ENCODE peak calls at places on chromosome 9, in four cellular contexts. S is astrocyte of the cerebellum, C is AG10803, R is lung. H is an unnamed sample.

GRCh38 chr9:107169796-107170195 is 113.3 kb upstream of the RAD23B start:
- DNase-seq in S (no peak), C (no peak), R (no peak), H (no peak)

GRCh38 chr9:107483666-107484065 is 5.9 kb downstream of the KLF4 start:
- DNase-seq in S (no peak), C (no peak), R (no peak), H (no peak)

GRCh38 chr9:137385061-137385655 is 37.8 kb downstream of the EXD3 start:
- DNase-seq in S (no peak), C (no peak), R (no peak), H (no peak)

GRCh38 chr9:31030741-31031202 is 1353.7 kb upstream of the ACO1 start:
- DNase-seq in S (peak), C (no peak), R (no peak), H (no peak)

GRCh38 chr9:70409800-70410199 is 4.7 kb downstream of the KLF9 start:
- DNase-seq in S (no peak), C (no peak), R (no peak), H (no peak)

GRCh38 chr9:33620738-33621439 is 96.8 kb downstream of the ANKRD18B start:
- DNase-seq in S (peak), C (peak), R (no peak), H (peak)

GRCh38 chr9:112925058-112925641 is 34.5 kb upstream of the SLC46A2 start:
- DNase-seq in S (peak), C (peak), R (no peak), H (no peak)

GRCh38 chr9:114290561-114290986 is 32.3 kb upstream of the ORM1 start:
- DNase-seq in S (no peak), C (no peak), R (no peak), H (no peak)

GRCh38 chr9:137972355-137972987 is 94.9 kb downstream of the CACNA1B start:
- DNase-seq in S (no peak), C (no peak), R (no peak), H (no peak)

DNA sequence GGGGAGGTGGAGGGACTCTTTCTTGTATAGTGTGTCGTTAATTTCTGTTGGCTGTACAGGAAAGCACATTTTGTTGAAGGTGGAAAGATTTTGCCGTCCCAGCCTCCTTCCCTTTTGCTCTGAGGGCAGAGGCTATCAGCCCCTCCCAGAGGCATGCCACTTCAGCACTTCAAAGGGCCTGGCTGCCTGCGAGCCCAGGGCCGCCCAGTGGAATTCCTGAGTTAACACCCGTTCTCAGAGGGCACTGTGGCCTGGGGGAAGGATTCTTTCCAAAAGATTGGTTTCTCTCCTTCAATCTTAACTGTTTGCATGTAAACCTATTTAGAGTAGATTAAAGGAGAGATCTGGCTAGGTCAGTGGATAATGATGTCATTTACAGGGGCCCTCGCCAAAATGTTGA is 238.6 kb downstream of the FANCC start:
- DNase-seq in S (no peak), C (no peak), R (peak), H (no peak)
- TF ChIP-seq CTCF in S (no peak), C (no peak), R (no peak), H (no peak)

GRCh38 chr9:122128007-122128406 is 31.6 kb downstream of the NDUFA8 start:
- DNase-seq in S (no peak), C (no peak), R (no peak), H (no peak)

GRCh38 chr9:122125891-122126331 is 32.8 kb upstream of the TTLL11 start:
- DNase-seq in S (no peak), C (peak), R (no peak), H (no peak)

GRCh38 chr9:122127396-122127798 is 32.2 kb downstream of the NDUFA8 start:
- DNase-seq in S (no peak), C (no peak), R (no peak), H (no peak)

GRCh38 chr9:122125158-122125890 is 32.2 kb upstream of the TTLL11 start:
- DNase-seq in S (peak), C (peak), R (peak), H (peak)

DNA sequence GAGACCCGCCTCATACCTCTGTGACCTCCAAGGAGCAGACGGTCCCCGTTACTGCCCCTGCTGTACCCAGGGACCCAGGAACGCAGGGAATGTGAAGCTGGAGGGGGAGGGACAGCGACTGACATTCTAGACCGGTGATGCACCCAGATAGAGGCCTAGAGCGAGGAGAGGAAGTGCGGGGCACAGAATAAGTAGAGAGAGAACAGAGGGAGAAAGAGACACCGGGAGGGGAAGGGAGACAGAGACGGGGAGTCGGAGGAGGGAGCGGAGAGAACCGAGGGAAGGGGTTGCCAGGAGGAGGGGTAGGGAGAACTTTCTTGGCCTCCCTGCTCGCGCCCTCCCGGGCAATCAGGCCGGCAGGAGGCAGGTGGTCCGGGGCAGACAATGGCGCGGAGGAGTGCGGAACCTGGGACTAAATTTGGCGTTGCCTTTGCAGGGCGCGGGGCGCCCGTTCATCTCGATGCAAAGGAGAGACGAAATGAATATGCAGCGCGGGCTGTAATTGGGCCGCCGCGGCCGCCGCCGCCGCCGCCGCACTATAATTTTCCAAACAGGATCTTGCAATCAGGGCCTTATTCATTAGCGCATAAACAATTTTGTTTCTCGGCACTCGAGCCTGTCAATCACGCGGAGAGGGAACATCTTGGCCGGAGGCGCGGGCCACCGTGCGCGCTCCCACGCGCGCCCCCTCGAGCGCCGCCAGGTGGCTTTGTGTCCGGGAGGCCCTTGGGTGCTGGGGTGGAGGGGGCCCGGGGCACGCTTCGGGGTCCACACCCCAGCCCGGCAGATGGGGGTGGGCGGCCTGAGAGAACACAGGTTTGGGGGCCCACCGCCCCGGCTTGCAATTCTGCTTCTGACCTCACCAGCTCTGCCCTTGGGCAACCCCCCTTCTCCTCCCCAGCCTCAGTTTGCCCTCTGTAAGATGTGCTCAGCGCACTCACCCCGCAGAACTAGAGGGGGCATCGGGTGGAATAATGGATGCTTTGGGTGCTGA is 32.9 kb downstream of the NDUFA8 start:
- DNase-seq in S (no peak), C (peak), R (no peak), H (no peak)
- TF ChIP-seq CTCF in S (no peak), C (peak), R (no peak), H (no peak)

GRCh38 chr9:122822056-122822455 is 6.3 kb downstream of the PDCL start:
- DNase-seq in S (no peak), C (no peak), R (no peak), H (no peak)
- TF ChIP-seq CTCF in S (no peak), C (no peak), R (no peak), H (no peak)

GRCh38 chr9:38016375-38017120 is 52.5 kb downstream of the SHB start:
- DNase-seq in S (peak), C (peak), R (no peak), H (no peak)

GRCh38 chr9:38018964-38019602 is 49.9 kb downstream of the SHB start:
- DNase-seq in S (peak), C (peak), R (peak), H (no peak)

GRCh38 chr9:38018230-38018963 is 50.6 kb downstream of the SHB start:
- DNase-seq in S (no peak), C (no peak), R (no peak), H (no peak)

GRCh38 chr9:38017885-38018186 is 51.2 kb downstream of the SHB start:
- DNase-seq in S (no peak), C (no peak), R (no peak), H (no peak)

GRCh38 chr9:38017149-38017884 is 51.7 kb downstream of the SHB start:
- DNase-seq in S (peak), C (peak), R (peak), H (no peak)
- TF ChIP-seq CTCF in S (peak), C (peak), R (peak), H (no peak)

DNA sequence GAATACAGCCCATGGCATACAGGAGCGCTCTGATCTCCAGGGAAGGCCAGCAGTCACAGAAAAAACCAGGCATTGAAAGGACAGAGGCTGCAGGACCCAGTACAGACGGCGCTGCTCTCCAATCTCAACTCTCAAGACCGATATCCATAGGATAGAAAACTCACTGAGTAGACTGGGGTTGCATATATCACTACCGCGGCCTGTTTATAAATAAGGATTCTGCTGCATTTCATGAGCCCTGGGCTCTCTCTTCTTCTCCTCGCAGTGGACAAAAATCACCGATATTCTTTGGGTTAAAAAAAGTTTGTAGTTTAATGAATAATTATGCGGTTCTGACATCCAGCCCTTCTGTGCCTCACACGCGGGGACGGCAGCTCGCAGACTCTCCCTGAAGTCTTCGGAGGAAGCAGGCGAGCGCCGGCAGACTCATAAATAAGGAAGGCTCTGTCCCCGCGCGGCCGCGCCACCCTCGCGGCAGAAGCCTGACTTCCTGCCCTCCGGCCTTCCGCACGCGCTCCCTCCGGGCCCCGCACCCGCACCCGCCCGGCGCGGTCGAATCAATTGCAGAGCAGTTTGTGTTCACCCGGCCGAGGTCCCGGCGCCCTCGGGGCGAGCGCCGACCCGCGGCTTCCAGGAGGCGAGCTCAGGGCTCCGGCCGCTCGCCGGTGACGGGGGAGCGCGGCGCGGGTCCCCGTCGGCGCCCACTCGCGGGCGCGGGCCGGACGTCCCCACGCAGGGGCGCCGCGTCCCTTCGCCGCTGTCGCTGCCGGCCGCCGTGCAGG is at the start of gene FAM78A:
- DNase-seq in S (no peak), C (peak), R (peak), H (no peak)
- TF ChIP-seq CTCF in S (no peak), C (no peak), R (no peak), H (no peak)

GRCh38 chr9:88106492-88106891 is 31.8 kb downstream of the SPATA31C2 start:
- DNase-seq in S (peak), C (peak), R (no peak), H (peak)
- TF ChIP-seq CTCF in S (peak), C (peak), R (no peak), H (peak)